ENCODE peak calls at places on chromosome 14, in seven cellular contexts. One of them, this sample, is unnamed.

GRCh38 chr14:62957562-62957961 is 87.7 kb downstream of the KCNH5 start:
- DNase-seq in GM12878: no peak
- DNase-seq in HCT116: no peak
- DNase-seq in Panc1: no peak
- DNase-seq in spleen: no peak
- DNase-seq in H1: no peak
- DNase-seq in K562: no peak
- DNase-seq in this sample: no peak

GRCh38 chr14:87745507-87746118 is 247.4 kb downstream of the GALC start:
- DNase-seq in HCT116: peak; percentile 3
- DNase-seq in K562: peak; percentile 20
- DNase-seq in GM12878: no peak
- DNase-seq in H1: peak; percentile 63
- DNase-seq in Panc1: peak; percentile 38
- DNase-seq in spleen: no peak
- DNase-seq in this sample: peak; percentile 45

GRCh38 chr14:54085137-54085810 is 128.6 kb upstream of the BMP4 start:
- DNase-seq in HCT116: no peak
- DNase-seq in K562: no peak
- DNase-seq in GM12878: no peak
- DNase-seq in Panc1: no peak
- DNase-seq in H1: no peak
- DNase-seq in spleen: no peak
- DNase-seq in this sample: no peak

GRCh38 chr14:78697341-78697740 is 527.2 kb downstream of the NRXN3 start:
- DNase-seq in H1: no peak
- DNase-seq in spleen: no peak
- DNase-seq in GM12878: no peak
- DNase-seq in K562: no peak
- DNase-seq in HCT116: peak; percentile 3
- DNase-seq in Panc1: peak; percentile 4
- DNase-seq in this sample: no peak

GRCh38 chr14:70330596-70330995 is 28.9 kb downstream of the COX16 start:
- DNase-seq in H1: no peak
- DNase-seq in K562: no peak
- DNase-seq in spleen: no peak
- DNase-seq in GM12878: no peak
- DNase-seq in Panc1: no peak
- DNase-seq in HCT116: no peak
- DNase-seq in this sample: no peak

GRCh38 chr14:31266437-31267331 is 59.1 kb upstream of the HECTD1 start:
- DNase-seq in H1: no peak
- DNase-seq in GM12878: no peak
- DNase-seq in Panc1: no peak
- DNase-seq in spleen: no peak
- DNase-seq in K562: no peak
- DNase-seq in HCT116: no peak
- DNase-seq in this sample: no peak

GRCh38 chr14:65169351-65169750 is 67.0 kb upstream of the MAX start:
- DNase-seq in K562: no peak
- DNase-seq in H1: no peak
- DNase-seq in GM12878: peak; percentile 91
- DNase-seq in HCT116: no peak
- DNase-seq in spleen: no peak
- DNase-seq in Panc1: no peak
- DNase-seq in this sample: no peak

GRCh38 chr14:50012644-50013043 is 103.7 kb downstream of the VCPKMT start:
- DNase-seq in K562: no peak
- DNase-seq in H1: no peak
- DNase-seq in HCT116: no peak
- DNase-seq in Panc1: no peak
- DNase-seq in GM12878: no peak
- DNase-seq in spleen: no peak
- DNase-seq in this sample: no peak

GRCh38 chr14:58488550-58488949 is 61.0 kb downstream of the KIAA0586 start:
- DNase-seq in Panc1: no peak
- DNase-seq in K562: no peak
- DNase-seq in spleen: no peak
- DNase-seq in H1: no peak
- DNase-seq in GM12878: no peak
- DNase-seq in HCT116: no peak
- DNase-seq in this sample: peak; percentile 2

GRCh38 chr14:50059773-50060629 is 56.4 kb downstream of the VCPKMT start:
- DNase-seq in H1: no peak
- DNase-seq in HCT116: no peak
- DNase-seq in K562: no peak
- DNase-seq in spleen: peak; percentile 71
- DNase-seq in GM12878: no peak
- DNase-seq in Panc1: no peak
- DNase-seq in this sample: no peak

GRCh38 chr14:52895000-52895399 is 55.9 kb downstream of the FERMT2 start:
- DNase-seq in GM12878: no peak
- DNase-seq in H1: no peak
- DNase-seq in K562: no peak
- DNase-seq in HCT116: peak; percentile 15
- DNase-seq in spleen: no peak
- DNase-seq in Panc1: no peak
- DNase-seq in this sample: no peak

GRCh38 chr14:103522649-103523582 is at the start of gene CKB:
- DNase-seq in Panc1: no peak
- DNase-seq in GM12878: no peak
- DNase-seq in HCT116: no peak
- DNase-seq in spleen: peak; percentile 75
- DNase-seq in K562: peak; percentile 75
- DNase-seq in H1: peak; percentile 90
- DNase-seq in this sample: no peak

GRCh38 chr14:41072776-41073175 is 533.9 kb upstream of the LRFN5 start:
- DNase-seq in HCT116: no peak
- DNase-seq in GM12878: no peak
- DNase-seq in H1: no peak
- DNase-seq in K562: no peak
- DNase-seq in Panc1: no peak
- DNase-seq in spleen: no peak
- DNase-seq in this sample: no peak

GRCh38 chr14:51564460-51564859 is 87.2 kb upstream of the FRMD6 start:
- DNase-seq in GM12878: no peak
- DNase-seq in spleen: no peak
- DNase-seq in H1: no peak
- DNase-seq in Panc1: no peak
- DNase-seq in HCT116: no peak
- DNase-seq in K562: no peak
- DNase-seq in this sample: no peak

GRCh38 chr14:89667983-89668382 is 250.9 kb upstream of the FOXN3 start:
- DNase-seq in H1: no peak
- DNase-seq in GM12878: no peak
- DNase-seq in K562: no peak
- DNase-seq in Panc1: no peak
- DNase-seq in HCT116: no peak
- DNase-seq in spleen: no peak
- DNase-seq in this sample: no peak

GRCh38 chr14:93332032-93332852 is 594 bp downstream of the BTBD7 start:
- DNase-seq in K562: peak; percentile 71
- DNase-seq in GM12878: no peak
- DNase-seq in HCT116: no peak
- DNase-seq in spleen: peak; percentile 93
- DNase-seq in H1: peak; percentile 80
- DNase-seq in Panc1: no peak
- DNase-seq in this sample: peak; percentile 27

GRCh38 chr14:24013654-24014514 is 25.2 kb downstream of the DHRS4L2 start:
- DNase-seq in spleen: no peak
- DNase-seq in Panc1: peak; percentile 54
- DNase-seq in HCT116: peak; percentile 78
- DNase-seq in GM12878: peak; percentile 57
- DNase-seq in H1: no peak
- DNase-seq in K562: peak; percentile 60
- DNase-seq in this sample: peak; percentile 63

GRCh38 chr14:68911594-68912227 is 67.4 kb downstream of the ACTN1 start:
- DNase-seq in Panc1: peak; percentile 38
- DNase-seq in K562: peak; percentile 88
- DNase-seq in HCT116: peak; percentile 54
- DNase-seq in H1: peak; percentile 91
- DNase-seq in GM12878: no peak
- DNase-seq in spleen: peak; percentile 87
- DNase-seq in this sample: peak; percentile 26

GRCh38 chr14:68918612-68919011 is 60.5 kb downstream of the ACTN1 start:
- DNase-seq in Panc1: no peak
- DNase-seq in spleen: no peak
- DNase-seq in HCT116: no peak
- DNase-seq in K562: no peak
- DNase-seq in H1: no peak
- DNase-seq in GM12878: no peak
- DNase-seq in this sample: no peak

GRCh38 chr14:68913516-68913915 is 65.6 kb downstream of the ACTN1 start:
- DNase-seq in GM12878: no peak
- DNase-seq in H1: no peak
- DNase-seq in K562: no peak
- DNase-seq in spleen: no peak
- DNase-seq in Panc1: no peak
- DNase-seq in HCT116: no peak
- DNase-seq in this sample: no peak

GRCh38 chr14:68919129-68919927 is 59.8 kb downstream of the ACTN1 start:
- DNase-seq in H1: no peak
- DNase-seq in K562: no peak
- DNase-seq in HCT116: no peak
- DNase-seq in Panc1: no peak
- DNase-seq in spleen: no peak
- DNase-seq in GM12878: no peak
- DNase-seq in this sample: no peak

DNA sequence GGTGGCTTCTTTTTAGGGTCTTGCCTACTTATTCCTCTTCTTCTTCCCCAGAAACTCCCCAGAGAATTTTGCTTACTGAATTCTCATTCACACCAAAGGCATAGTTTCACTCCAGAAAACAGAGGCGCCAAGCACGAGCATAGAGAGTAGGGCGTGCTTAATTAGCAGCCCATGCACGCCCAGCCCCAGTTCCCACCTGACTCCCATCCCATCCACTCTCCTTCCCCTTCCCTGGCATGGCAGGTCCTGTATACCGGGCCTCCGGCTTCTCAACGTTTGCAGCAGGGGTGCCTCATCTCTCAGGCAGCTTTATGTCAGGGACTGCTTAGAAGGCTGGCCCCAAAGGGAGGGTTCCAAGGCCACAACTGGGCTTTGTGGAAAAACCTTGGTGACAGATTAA is 62.7 kb downstream of the ACTN1 start:
- DNase-seq in K562: no peak
- DNase-seq in GM12878: no peak
- DNase-seq in spleen: no peak
- DNase-seq in Panc1: no peak
- DNase-seq in HCT116: no peak
- DNase-seq in H1: no peak
- DNase-seq in this sample: no peak
- TF ChIP-seq POLR2AphosphoS5 in K562: no peak
- TF ChIP-seq POLR2AphosphoS5 in GM12878: no peak
- TF ChIP-seq POLR2AphosphoS5 in spleen: no peak
- TF ChIP-seq POLR2AphosphoS5 in Panc1: no peak
- TF ChIP-seq POLR2AphosphoS5 in HCT116: no peak
- TF ChIP-seq POLR2AphosphoS5 in H1: no peak
- TF ChIP-seq POLR2AphosphoS5 in this sample: no peak

GRCh38 chr14:21091784-21092146 is 6.7 kb downstream of the ZNF219 start:
- DNase-seq in K562: no peak
- DNase-seq in HCT116: no peak
- DNase-seq in GM12878: no peak
- DNase-seq in Panc1: no peak
- DNase-seq in H1: no peak
- DNase-seq in spleen: peak; percentile 85
- DNase-seq in this sample: no peak

GRCh38 chr14:21089271-21089670 is 9.2 kb downstream of the ZNF219 start:
- DNase-seq in K562: no peak
- DNase-seq in HCT116: no peak
- DNase-seq in spleen: no peak
- DNase-seq in Panc1: no peak
- DNase-seq in GM12878: no peak
- DNase-seq in H1: no peak
- DNase-seq in this sample: no peak

GRCh38 chr14:21089877-21090193 is 8.6 kb downstream of the ZNF219 start:
- DNase-seq in HCT116: no peak
- DNase-seq in GM12878: no peak
- DNase-seq in H1: no peak
- DNase-seq in spleen: no peak
- DNase-seq in Panc1: no peak
- DNase-seq in K562: no peak
- DNase-seq in this sample: no peak

GRCh38 chr14:21090940-21091663 is 7.4 kb downstream of the ZNF219 start:
- DNase-seq in spleen: peak; percentile 85
- DNase-seq in Panc1: no peak
- DNase-seq in K562: no peak
- DNase-seq in HCT116: no peak
- DNase-seq in H1: no peak
- DNase-seq in GM12878: no peak
- DNase-seq in this sample: no peak

DNA sequence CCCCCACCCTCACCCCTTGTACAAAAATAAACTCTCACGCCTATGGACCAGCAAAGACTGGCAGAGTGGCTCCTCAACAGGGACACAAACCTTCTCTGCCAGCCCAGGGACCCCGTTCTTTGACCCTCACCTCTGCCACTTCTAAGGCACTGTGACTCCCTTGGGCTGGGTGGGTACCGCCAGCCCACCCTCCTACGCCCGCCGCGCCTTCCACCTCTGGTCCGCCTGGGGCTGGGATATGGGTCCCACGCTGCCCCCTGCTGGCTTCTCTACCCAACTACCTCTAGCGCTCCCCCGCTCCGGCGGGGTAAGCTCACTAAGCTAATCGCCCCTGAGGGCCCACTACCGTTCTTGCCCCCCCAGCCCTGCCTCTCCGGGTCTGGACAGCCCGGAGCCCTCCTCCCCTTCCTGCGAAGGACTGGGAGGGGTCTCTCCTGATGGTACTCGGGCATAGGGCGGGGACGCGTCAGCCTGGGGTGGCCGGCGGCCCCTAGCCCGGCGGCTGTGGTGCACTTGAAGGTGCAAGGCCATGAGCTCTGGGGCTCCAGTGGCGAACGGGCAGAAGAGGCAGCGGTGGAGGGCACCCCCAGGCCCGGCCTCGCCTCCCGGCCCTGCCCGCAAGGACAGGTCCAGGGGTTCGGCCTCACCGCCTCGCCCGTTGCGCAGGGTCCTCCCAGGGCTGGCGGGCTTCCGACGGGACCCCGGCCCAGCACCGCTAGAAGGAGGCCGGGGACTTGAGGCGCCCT is 8.1 kb downstream of the ZNF219 start:
- DNase-seq in K562: peak; percentile 36
- DNase-seq in H1: peak; percentile 90
- DNase-seq in HCT116: no peak
- DNase-seq in Panc1: no peak
- DNase-seq in GM12878: no peak
- DNase-seq in spleen: peak; percentile 87
- DNase-seq in this sample: peak; percentile 41
- TF ChIP-seq CTCF in K562: peak; percentile 55
- TF ChIP-seq CTCF in H1: peak; percentile 74
- TF ChIP-seq CTCF in HCT116: peak; percentile 65
- TF ChIP-seq CTCF in Panc1: peak; percentile 70
- TF ChIP-seq CTCF in GM12878: peak; percentile 16
- TF ChIP-seq CTCF in spleen: peak; percentile 69
- TF ChIP-seq CTCF in this sample: no peak

GRCh38 chr14:56812364-56813103 is 2.3 kb upstream of the OTX2 start:
- DNase-seq in H1: peak; percentile 58
- DNase-seq in spleen: no peak
- DNase-seq in Panc1: no peak
- DNase-seq in GM12878: no peak
- DNase-seq in HCT116: no peak
- DNase-seq in K562: no peak
- DNase-seq in this sample: no peak
- H3K27me3 ChIP-seq in H1: peaks cover 32% of the 10 kb centered on the region
- H3K27me3 ChIP-seq in spleen: peaks cover 99% of the 10 kb centered on the region
- H3K27me3 ChIP-seq in Panc1: peaks cover 24% of the 10 kb centered on the region
- H3K27me3 ChIP-seq in GM12878: peaks cover 5% of the 10 kb centered on the region
- H3K27me3 ChIP-seq in HCT116: peaks cover 32% of the 10 kb centered on the region
- H3K27me3 ChIP-seq in K562: peaks cover 3% of the 10 kb centered on the region
- H3K27me3 ChIP-seq in this sample: peaks cover 70% of the 10 kb centered on the region

GRCh38 chr14:72254202-72254939 is 322.1 kb downstream of the RGS6 start:
- DNase-seq in GM12878: no peak
- DNase-seq in spleen: no peak
- DNase-seq in H1: no peak
- DNase-seq in HCT116: no peak
- DNase-seq in K562: no peak
- DNase-seq in Panc1: no peak
- DNase-seq in this sample: no peak
- TF ChIP-seq POLR2AphosphoS5 in GM12878: no peak
- TF ChIP-seq POLR2AphosphoS5 in spleen: no peak
- TF ChIP-seq POLR2AphosphoS5 in H1: no peak
- TF ChIP-seq POLR2AphosphoS5 in HCT116: no peak
- TF ChIP-seq POLR2AphosphoS5 in K562: no peak
- TF ChIP-seq POLR2AphosphoS5 in Panc1: no peak
- TF ChIP-seq POLR2AphosphoS5 in this sample: no peak

This sample was measured in HL-60.